ENCODE peak calls at places on chromosome 11, in five cellular contexts. One of them, this sample, is unnamed.
A peak's percentile ranks its signal among the peaks of the same experiment; 100 is the strongest.

GRCh38 chr11:67437082-67437821 is at the start of gene PTPRCAP:
- DNase-seq in SK-N-SH: no peak
- DNase-seq in transverse colon: peak; percentile 78
- DNase-seq in PC-9: no peak
- DNase-seq in cardiac muscle cell: no peak
- DNase-seq in this sample: no peak

GRCh38 chr11:17353228-17354021 is 1.8 kb downstream of the NCR3LG1 start:
- DNase-seq in SK-N-SH: peak; percentile 81
- DNase-seq in transverse colon: peak; percentile 85
- DNase-seq in PC-9: peak; percentile 51
- DNase-seq in cardiac muscle cell: peak; percentile 87
- DNase-seq in this sample: peak; percentile 91

GRCh38 chr11:69007978-69008381 is 5.1 kb downstream of the MRGPRF start:
- DNase-seq in SK-N-SH: no peak
- DNase-seq in transverse colon: no peak
- DNase-seq in PC-9: no peak
- DNase-seq in cardiac muscle cell: no peak
- DNase-seq in this sample: peak; percentile 68

GRCh38 chr11:78010755-78011154 is 12.3 kb downstream of the KCTD14 start:
- DNase-seq in SK-N-SH: no peak
- DNase-seq in transverse colon: no peak
- DNase-seq in PC-9: no peak
- DNase-seq in cardiac muscle cell: no peak
- DNase-seq in this sample: peak; percentile 30

GRCh38 chr11:130282111-130282510 is 32.6 kb downstream of the ZBTB44 start:
- DNase-seq in SK-N-SH: no peak
- DNase-seq in transverse colon: no peak
- DNase-seq in PC-9: peak; percentile 5
- DNase-seq in cardiac muscle cell: no peak
- DNase-seq in this sample: no peak

GRCh38 chr11:19714387-19715363 is 2.0 kb downstream of the NAV2 start:
- DNase-seq in SK-N-SH: peak; percentile 76
- DNase-seq in transverse colon: no peak
- DNase-seq in PC-9: peak; percentile 63
- DNase-seq in cardiac muscle cell: peak; percentile 55
- DNase-seq in this sample: no peak

GRCh38 chr11:20000393-20001134 is 159.7 kb downstream of the DBX1 start:
- DNase-seq in SK-N-SH: no peak
- DNase-seq in transverse colon: no peak
- DNase-seq in PC-9: no peak
- DNase-seq in cardiac muscle cell: peak; percentile 91
- DNase-seq in this sample: no peak

GRCh38 chr11:65434057-65434666 is 11.6 kb downstream of the NEAT1 start:
- DNase-seq in SK-N-SH: no peak
- DNase-seq in transverse colon: peak; percentile 8
- DNase-seq in PC-9: no peak
- DNase-seq in cardiac muscle cell: no peak
- DNase-seq in this sample: peak; percentile 18

GRCh38 chr11:130403301-130403804 is 25.1 kb downstream of the ADAMTS8 start:
- DNase-seq in SK-N-SH: no peak
- DNase-seq in transverse colon: peak; percentile 44
- DNase-seq in PC-9: peak; percentile 38
- DNase-seq in cardiac muscle cell: no peak
- DNase-seq in this sample: no peak

GRCh38 chr11:69892237-69892985 is 73.2 kb upstream of the FGF3 start:
- DNase-seq in SK-N-SH: peak; percentile 73
- DNase-seq in transverse colon: no peak
- DNase-seq in PC-9: no peak
- DNase-seq in cardiac muscle cell: peak; percentile 71
- DNase-seq in this sample: no peak

GRCh38 chr11:72688929-72689328 is 14.7 kb upstream of the PDE2A start:
- DNase-seq in SK-N-SH: no peak
- DNase-seq in transverse colon: no peak
- DNase-seq in PC-9: no peak
- DNase-seq in cardiac muscle cell: no peak
- DNase-seq in this sample: no peak

GRCh38 chr11:2127357-2127971 is 11.7 kb downstream of the IGF2 start:
- DNase-seq in SK-N-SH: no peak
- DNase-seq in transverse colon: no peak
- DNase-seq in PC-9: no peak
- DNase-seq in cardiac muscle cell: no peak
- DNase-seq in this sample: no peak
- H3K4me3 ChIP-seq in SK-N-SH: no peak overlapping the region
- H3K4me3 ChIP-seq in transverse colon: no peak overlapping the region
- H3K4me3 ChIP-seq in PC-9: no peak overlapping the region
- H3K4me3 ChIP-seq in cardiac muscle cell: no peak overlapping the region
- H3K4me3 ChIP-seq in this sample: no peak overlapping the region

GRCh38 chr11:46198873-46199250 is 77.6 kb upstream of the PHF21A start:
- DNase-seq in SK-N-SH: no peak
- DNase-seq in transverse colon: no peak
- DNase-seq in PC-9: no peak
- DNase-seq in cardiac muscle cell: no peak
- DNase-seq in this sample: no peak
- H3K27me3 ChIP-seq in SK-N-SH: peaks cover 18% of the 10 kb centered on the region
- H3K27me3 ChIP-seq in transverse colon: peaks cover 4% of the 10 kb centered on the region
- H3K27me3 ChIP-seq in PC-9: no peaks in the 10 kb centered on the region
- H3K27me3 ChIP-seq in cardiac muscle cell: peaks cover 3% of the 10 kb centered on the region
- H3K27me3 ChIP-seq in this sample: no peaks in the 10 kb centered on the region

GRCh38 chr11:88152381-88152780 is 22.9 kb downstream of the RAB38 start:
- DNase-seq in SK-N-SH: no peak
- DNase-seq in transverse colon: no peak
- DNase-seq in PC-9: no peak
- DNase-seq in cardiac muscle cell: peak; percentile 34
- DNase-seq in this sample: no peak

GRCh38 chr11:88157401-88157800 is 17.8 kb downstream of the RAB38 start:
- DNase-seq in SK-N-SH: no peak
- DNase-seq in transverse colon: no peak
- DNase-seq in PC-9: no peak
- DNase-seq in cardiac muscle cell: no peak
- DNase-seq in this sample: no peak

DNA sequence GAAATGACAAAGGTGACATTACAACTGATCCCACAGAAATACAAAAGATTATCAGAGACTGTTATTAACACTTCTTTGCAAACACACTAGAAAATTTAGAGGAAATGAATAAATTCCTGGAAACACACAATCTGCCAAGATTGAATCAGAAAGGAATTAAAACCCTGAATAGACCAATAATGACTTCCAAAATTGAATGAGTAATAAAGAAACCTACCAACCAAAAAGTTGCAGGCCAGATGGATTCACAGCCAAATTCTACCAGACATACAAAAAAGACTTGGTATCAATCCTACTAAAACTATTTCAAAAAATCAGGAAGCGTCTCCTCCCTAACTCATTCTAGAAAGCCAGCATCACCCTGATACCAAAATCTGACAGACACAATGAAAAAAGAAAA is 17.2 kb downstream of the RAB38 start:
- DNase-seq in SK-N-SH: no peak
- DNase-seq in transverse colon: no peak
- DNase-seq in PC-9: no peak
- DNase-seq in cardiac muscle cell: no peak
- DNase-seq in this sample: no peak
- H3K9me3 ChIP-seq in SK-N-SH: no peaks in the 10 kb centered on the region
- H3K9me3 ChIP-seq in transverse colon: peaks cover 3% of the 10 kb centered on the region
- H3K9me3 ChIP-seq in PC-9: no peaks in the 10 kb centered on the region
- H3K9me3 ChIP-seq in cardiac muscle cell: no peaks in the 10 kb centered on the region
- H3K9me3 ChIP-seq in this sample: peaks cover 12% of the 10 kb centered on the region

GRCh38 chr11:3836903-3837302 is 3.9 kb downstream of the RHOG start:
- DNase-seq in SK-N-SH: no peak
- DNase-seq in transverse colon: peak; percentile 50
- DNase-seq in PC-9: no peak
- DNase-seq in cardiac muscle cell: no peak
- DNase-seq in this sample: no peak

GRCh38 chr11:3838504-3838903 is 2.3 kb downstream of the RHOG start:
- DNase-seq in SK-N-SH: no peak
- DNase-seq in transverse colon: no peak
- DNase-seq in PC-9: no peak
- DNase-seq in cardiac muscle cell: no peak
- DNase-seq in this sample: no peak

GRCh38 chr11:3840289-3840869 is 380 bp downstream of the RHOG start:
- DNase-seq in SK-N-SH: peak; percentile 60
- DNase-seq in transverse colon: peak; percentile 27
- DNase-seq in PC-9: no peak
- DNase-seq in cardiac muscle cell: peak; percentile 79
- DNase-seq in this sample: no peak

GRCh38 chr11:3835752-3836151 is 5.0 kb downstream of the RHOG start:
- DNase-seq in SK-N-SH: no peak
- DNase-seq in transverse colon: no peak
- DNase-seq in PC-9: no peak
- DNase-seq in cardiac muscle cell: no peak
- DNase-seq in this sample: no peak

GRCh38 chr11:3837793-3838192 is 3.0 kb downstream of the RHOG start:
- DNase-seq in SK-N-SH: no peak
- DNase-seq in transverse colon: peak; percentile 54
- DNase-seq in PC-9: no peak
- DNase-seq in cardiac muscle cell: no peak
- DNase-seq in this sample: no peak
- H3K4me3 ChIP-seq in SK-N-SH: no peak overlapping the region
- H3K4me3 ChIP-seq in transverse colon: no peak overlapping the region
- H3K4me3 ChIP-seq in PC-9: no peak overlapping the region
- H3K4me3 ChIP-seq in cardiac muscle cell: no peak overlapping the region
- H3K4me3 ChIP-seq in this sample: no peak overlapping the region

GRCh38 chr11:128582496-128583366 is 4.6 kb downstream of the ETS1 start:
- DNase-seq in SK-N-SH: no peak
- DNase-seq in transverse colon: no peak
- DNase-seq in PC-9: peak; percentile 89
- DNase-seq in cardiac muscle cell: peak; percentile 82
- DNase-seq in this sample: no peak
- H3K27me3 ChIP-seq in SK-N-SH: no peaks in the 10 kb centered on the region
- H3K27me3 ChIP-seq in transverse colon: no peaks in the 10 kb centered on the region
- H3K27me3 ChIP-seq in PC-9: no peaks in the 10 kb centered on the region
- H3K27me3 ChIP-seq in cardiac muscle cell: peaks cover 69% of the 10 kb centered on the region
- H3K27me3 ChIP-seq in this sample: peaks cover 3% of the 10 kb centered on the region

GRCh38 chr11:108709741-108710140 is 44.9 kb downstream of the DDX10 start:
- DNase-seq in SK-N-SH: no peak
- DNase-seq in transverse colon: no peak
- DNase-seq in PC-9: no peak
- DNase-seq in cardiac muscle cell: no peak
- DNase-seq in this sample: no peak

GRCh38 chr11:108713076-108713790 is 48.4 kb downstream of the DDX10 start:
- DNase-seq in SK-N-SH: no peak
- DNase-seq in transverse colon: no peak
- DNase-seq in PC-9: no peak
- DNase-seq in cardiac muscle cell: no peak
- DNase-seq in this sample: no peak

GRCh38 chr11:108705061-108705460 is 40.2 kb downstream of the DDX10 start:
- DNase-seq in SK-N-SH: no peak
- DNase-seq in transverse colon: no peak
- DNase-seq in PC-9: no peak
- DNase-seq in cardiac muscle cell: no peak
- DNase-seq in this sample: no peak

GRCh38 chr11:108703916-108704315 is 39.0 kb downstream of the DDX10 start:
- DNase-seq in SK-N-SH: no peak
- DNase-seq in transverse colon: no peak
- DNase-seq in PC-9: no peak
- DNase-seq in cardiac muscle cell: no peak
- DNase-seq in this sample: no peak

GRCh38 chr11:108708173-108708572 is 43.3 kb downstream of the DDX10 start:
- DNase-seq in SK-N-SH: no peak
- DNase-seq in transverse colon: no peak
- DNase-seq in PC-9: no peak
- DNase-seq in cardiac muscle cell: no peak
- DNase-seq in this sample: no peak
- H3K9me3 ChIP-seq in SK-N-SH: peaks cover 36% of the 10 kb centered on the region
- H3K9me3 ChIP-seq in transverse colon: peaks cover 7% of the 10 kb centered on the region
- H3K9me3 ChIP-seq in PC-9: peaks cover 14% of the 10 kb centered on the region
- H3K9me3 ChIP-seq in cardiac muscle cell: peaks cover 3% of the 10 kb centered on the region
- H3K9me3 ChIP-seq in this sample: peaks cover 26% of the 10 kb centered on the region

GRCh38 chr11:31808268-31808667 is 2.9 kb downstream of the PAX6 start:
- DNase-seq in SK-N-SH: no peak
- DNase-seq in transverse colon: no peak
- DNase-seq in PC-9: no peak
- DNase-seq in cardiac muscle cell: no peak
- DNase-seq in this sample: no peak
- H3K4me3 ChIP-seq in SK-N-SH: no peak overlapping the region
- H3K4me3 ChIP-seq in transverse colon: no peak overlapping the region
- H3K4me3 ChIP-seq in PC-9: peak overlapping the region; percentile 89
- H3K4me3 ChIP-seq in cardiac muscle cell: no peak overlapping the region
- H3K4me3 ChIP-seq in this sample: no peak overlapping the region

DNA sequence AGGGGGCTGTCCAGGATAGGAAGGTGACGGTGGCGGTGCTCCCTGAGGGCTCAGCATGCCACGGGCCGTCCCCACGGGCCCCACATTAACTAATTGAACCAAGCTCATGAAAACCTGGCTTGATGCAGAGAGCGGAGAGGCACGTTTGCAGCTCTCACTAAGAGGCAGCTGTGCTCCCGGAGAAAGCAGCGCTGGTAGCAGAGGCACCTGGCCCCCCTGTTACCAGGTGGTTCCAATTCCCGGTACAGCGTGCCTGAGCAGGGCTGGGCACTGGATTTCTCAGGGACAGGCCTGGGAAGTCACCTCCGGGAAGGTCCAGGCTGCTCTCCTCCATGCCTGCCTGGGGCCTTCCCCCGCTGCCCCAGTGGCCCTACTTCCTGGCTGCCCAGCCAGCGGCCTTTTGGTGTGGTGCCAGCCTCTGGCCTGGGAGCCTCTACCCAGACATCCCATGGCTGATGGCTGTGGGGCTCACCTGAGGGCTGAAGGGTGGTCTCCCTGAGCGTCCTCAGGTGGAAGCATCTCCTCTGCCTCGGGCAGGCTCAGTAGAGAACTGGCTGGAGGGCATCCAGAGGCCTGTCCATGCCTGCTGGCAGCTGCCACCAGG is 1.2 kb downstream of the KCNQ1 start:
- DNase-seq in SK-N-SH: peak; percentile 54
- DNase-seq in transverse colon: peak; percentile 58
- DNase-seq in PC-9: no peak
- DNase-seq in cardiac muscle cell: no peak
- DNase-seq in this sample: no peak
- H3K27me3 ChIP-seq in SK-N-SH: no peaks in the 10 kb centered on the region
- H3K27me3 ChIP-seq in transverse colon: peaks cover 16% of the 10 kb centered on the region
- H3K27me3 ChIP-seq in PC-9: peaks cover 46% of the 10 kb centered on the region
- H3K27me3 ChIP-seq in cardiac muscle cell: peaks cover 97% of the 10 kb centered on the region
- H3K27me3 ChIP-seq in this sample: peaks cover 6% of the 10 kb centered on the region

GRCh38 chr11:134046681-134047449 is 22.0 kb upstream of the JAM3 start:
- DNase-seq in SK-N-SH: no peak
- DNase-seq in transverse colon: no peak
- DNase-seq in PC-9: no peak
- DNase-seq in cardiac muscle cell: no peak
- DNase-seq in this sample: no peak
- H3K9me3 ChIP-seq in SK-N-SH: no peaks in the 10 kb centered on the region
- H3K9me3 ChIP-seq in transverse colon: no peaks in the 10 kb centered on the region
- H3K9me3 ChIP-seq in PC-9: no peaks in the 10 kb centered on the region
- H3K9me3 ChIP-seq in cardiac muscle cell: no peaks in the 10 kb centered on the region
- H3K9me3 ChIP-seq in this sample: no peaks in the 10 kb centered on the region